ENCODE peak calls at places on chromosome 4, in ten cellular contexts. K is K562, U is HepG2, P is sigmoid colon, D is suprapubic skin, L is IMR-90, N is tibial nerve, O is gastrocnemius medialis, Q is NB4, J is Peyer's patch. S is an unnamed sample.

GRCh38 chr4:46073778-46074177 is 50.1 kb downstream of the GABRG1 start:
- DNase-seq in K (no peak), U (no peak), P (no peak), D (no peak), L (no peak), N (no peak), O (no peak), Q (peak; percentile 20), J (no peak), S (no peak)

GRCh38 chr4:93710101-93710846 is 118.3 kb upstream of the ATOH1 start:
- DNase-seq in K (no peak), U (peak; percentile 20), P (no peak), D (no peak), L (no peak), N (no peak), O (no peak), Q (peak; percentile 8), J (peak; percentile 72), S (no peak)

GRCh38 chr4:113064244-113064643 is 14.8 kb downstream of the ANK2 start:
- DNase-seq in K (no peak), U (peak; percentile 16), P (no peak), D (no peak), L (no peak), N (no peak), O (no peak), Q (no peak), J (no peak), S (no peak)

GRCh38 chr4:156771171-156771837 is 200.3 kb downstream of the PDGFC start:
- DNase-seq in K (no peak), U (peak; percentile 36), P (no peak), D (no peak), L (peak; percentile 69), N (no peak), O (peak; percentile 74), Q (no peak), J (no peak), S (no peak)

GRCh38 chr4:147049940-147050852 is 104.5 kb upstream of the TTC29 start:
- DNase-seq in K (no peak), U (no peak), P (no peak), D (no peak), L (peak; percentile 56), N (no peak), O (no peak), Q (no peak), J (no peak), S (no peak)

GRCh38 chr4:125789018-125789417 is 474.3 kb downstream of the FAT4 start:
- DNase-seq in K (no peak), U (no peak), P (no peak), D (no peak), L (peak; percentile 22), N (no peak), O (no peak), Q (no peak), J (no peak), S (no peak)

GRCh38 chr4:106268731-106269272 is 47.2 kb downstream of the TBCK start:
- DNase-seq in K (no peak), U (no peak), P (no peak), D (no peak), L (no peak), N (no peak), O (no peak), Q (no peak), J (no peak), S (no peak)

GRCh38 chr4:189049682-189050081 is 891.0 kb upstream of the FRG1 start:
- DNase-seq in K (no peak), U (no peak), P (no peak), D (no peak), L (no peak), N (no peak), O (no peak), Q (no peak), J (no peak), S (no peak)

GRCh38 chr4:95155759-95156451 is 392.9 kb downstream of the UNC5C start:
- DNase-seq in K (peak; percentile 50), U (peak; percentile 13), P (no peak), D (no peak), L (peak; percentile 41), N (no peak), O (no peak), Q (peak; percentile 47), J (no peak), S (no peak)

GRCh38 chr4:77358315-77358928 is 201.4 kb downstream of the CCNG2 start:
- DNase-seq in K (peak; percentile 47), U (peak; percentile 19), P (no peak), D (no peak), L (peak; percentile 40), N (no peak), O (no peak), Q (peak; percentile 29), J (no peak), S (no peak)

GRCh38 chr4:169207436-169208089 is 63.2 kb downstream of the SH3RF1 start:
- DNase-seq in K (no peak), U (no peak), P (no peak), D (no peak), L (no peak), N (no peak), O (no peak), Q (no peak), J (no peak), S (no peak)

GRCh38 chr4:33715996-33716395 is 2528.3 kb downstream of the ARAP2 start:
- DNase-seq in K (no peak), U (no peak), P (no peak), D (no peak), L (no peak), N (no peak), O (peak; percentile 17), Q (no peak), J (no peak), S (no peak)

GRCh38 chr4:83542225-83542624 is 6.3 kb downstream of the GPAT3 start:
- DNase-seq in K (no peak), U (no peak), P (no peak), D (no peak), L (no peak), N (no peak), O (no peak), Q (no peak), J (no peak), S (no peak)

GRCh38 chr4:189088783-189089182 is 851.9 kb upstream of the FRG1 start:
- DNase-seq in K (no peak), U (no peak), P (no peak), D (no peak), L (peak; percentile 79), N (no peak), O (no peak), Q (no peak), J (no peak), S (no peak)

GRCh38 chr4:40228497-40229365 is 31.9 kb downstream of the RHOH start:
- DNase-seq in K (peak; percentile 49), U (no peak), P (no peak), D (no peak), L (no peak), N (no peak), O (no peak), Q (no peak), J (peak; percentile 60), S (no peak)

GRCh38 chr4:40234519-40235039 is 37.7 kb downstream of the RHOH start:
- DNase-seq in K (no peak), U (no peak), P (no peak), D (no peak), L (no peak), N (no peak), O (no peak), Q (no peak), J (no peak), S (no peak)

GRCh38 chr4:40232610-40233009 is 35.8 kb downstream of the RHOH start:
- DNase-seq in K (no peak), U (no peak), P (no peak), D (no peak), L (no peak), N (no peak), O (no peak), Q (peak; percentile 87), J (no peak), S (no peak)

GRCh38 chr4:40231464-40231863 is 34.6 kb downstream of the RHOH start:
- DNase-seq in K (no peak), U (no peak), P (no peak), D (no peak), L (no peak), N (no peak), O (no peak), Q (no peak), J (no peak), S (no peak)

DNA sequence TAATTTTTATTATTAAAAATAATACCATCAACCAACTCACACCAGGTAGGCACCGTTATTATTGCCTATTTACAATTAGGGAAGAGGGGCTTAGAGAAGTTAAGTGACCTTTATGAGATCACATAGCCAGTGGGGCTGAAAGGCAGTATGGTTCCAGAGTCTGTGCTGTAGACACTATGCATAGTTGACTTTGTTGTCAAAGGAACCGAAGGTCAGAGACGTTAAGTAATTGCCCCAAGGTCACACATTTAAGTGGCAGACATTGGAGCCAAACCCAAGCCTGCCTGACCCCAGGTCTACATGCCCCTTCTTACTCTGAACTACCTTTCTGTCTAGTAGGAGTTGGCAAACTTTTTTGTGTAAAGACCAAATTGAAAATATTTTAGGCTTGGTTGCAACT is 36.4 kb downstream of the RHOH start:
- DNase-seq in K (no peak), U (peak; percentile 41), P (no peak), D (no peak), L (no peak), N (no peak), O (no peak), Q (no peak), J (no peak), S (no peak)
- TF ChIP-seq POLR2A in K (no peak), U (no peak), P (no peak), D (no peak), L (no peak), N (no peak), O (no peak), Q (no peak), J (no peak), S (no peak)

GRCh38 chr4:81565137-81565870 is 93.6 kb upstream of the RASGEF1B start:
- DNase-seq in K (no peak), U (no peak), P (peak; percentile 88), D (peak; percentile 85), L (no peak), N (peak; percentile 66), O (peak; percentile 62), Q (no peak), J (peak; percentile 85), S (no peak)
- H3K4me3 ChIP-seq in K (no peak overlapping the region), U (no peak overlapping the region), P (peak overlapping the region; percentile 32), D (peak overlapping the region; percentile 30), L (no peak overlapping the region), N (no peak overlapping the region), O (peak overlapping the region; percentile 30), Q (no peak overlapping the region), J (no peak overlapping the region), S (peak overlapping the region; percentile 25)

DNA sequence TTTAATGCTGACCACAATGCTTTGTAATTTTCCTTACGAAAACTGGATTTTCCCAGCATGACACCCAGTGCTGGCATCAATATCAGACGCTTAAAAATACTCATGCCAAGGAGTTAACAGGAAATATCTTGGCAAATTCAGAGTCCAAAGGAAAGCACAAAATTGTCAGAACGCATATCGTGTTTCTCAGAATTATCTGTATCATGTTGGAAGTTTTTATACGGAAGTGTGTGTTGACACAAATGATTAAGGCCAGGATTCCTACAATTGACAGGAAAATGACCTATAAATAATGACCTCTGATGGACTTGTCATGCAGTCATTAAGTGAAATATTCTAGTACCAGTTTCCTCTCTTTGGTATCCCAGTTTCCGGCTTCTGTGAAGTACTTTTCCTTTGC is 132.1 kb upstream of the TLL1 start:
- DNase-seq in K (no peak), U (no peak), P (no peak), D (no peak), L (no peak), N (no peak), O (no peak), Q (no peak), J (no peak), S (no peak)
- TF ChIP-seq POLR2A in K (no peak), U (no peak), P (no peak), D (no peak), L (no peak), N (no peak), O (no peak), Q (no peak), J (no peak), S (no peak)

GRCh38 chr4:87803421-87803820 is 4.1 kb downstream of the IBSP start:
- DNase-seq in K (no peak), U (no peak), P (no peak), D (no peak), L (no peak), N (no peak), O (no peak), Q (no peak), J (no peak), S (no peak)
- H3K4me3 ChIP-seq in K (no peak overlapping the region), U (no peak overlapping the region), P (no peak overlapping the region), D (no peak overlapping the region), L (no peak overlapping the region), N (no peak overlapping the region), O (no peak overlapping the region), Q (no peak overlapping the region), J (no peak overlapping the region), S (no peak overlapping the region)

S was measured in esophagus squamous epithelium.